ENCODE peak calls at places on chromosomes 3 and 15, in four cellular contexts. Q, N, K and C are unnamed samples.

GRCh38 chr15:82132116-82132515 is 86.3 kb upstream of the MEX3B start:
- DNase-seq in K (no peak), Q (no peak), N (no peak), C (no peak)

GRCh38 chr3:72318504-72319201 is 529.6 kb downstream of the SHQ1 start:
- DNase-seq in K (no peak), N (no peak), Q (no peak), C (no peak)

GRCh38 chr3:150384517-150385212 is 23.4 kb upstream of the TSC22D2 start:
- DNase-seq in N (no peak), Q (no peak), K (no peak), C (peak; percentile 82)

GRCh38 chr3:178785961-178786360 is 249.7 kb downstream of the KCNMB2 start:
- DNase-seq in K (no peak), Q (no peak), N (no peak), C (no peak)

GRCh38 chr3:196322-197153 is at the start of gene CHL1:
- DNase-seq in Q (no peak), N (no peak), K (no peak), C (no peak)

GRCh38 chr3:37723585-37723984 is 138.1 kb upstream of the CTDSPL start:
- DNase-seq in K (no peak), Q (no peak), N (no peak), C (no peak)

GRCh38 chr15:61084944-61085367 is 144.1 kb downstream of the RORA start:
- DNase-seq in K (no peak), Q (no peak), N (no peak), C (peak; percentile 79)

GRCh38 chr3:36765104-36765503 is 751 bp upstream of the DCLK3 start:
- DNase-seq in N (no peak), K (no peak), Q (no peak), C (no peak)

GRCh38 chr15:74307827-74308642 is 59.4 kb downstream of the CYP11A1 start:
- DNase-seq in K (peak; percentile 49), N (peak; percentile 43), Q (peak; percentile 83), C (peak; percentile 71)

GRCh38 chr3:99248130-99248529 is 346.6 kb upstream of the DCBLD2 start:
- DNase-seq in K (no peak), Q (no peak), N (peak; percentile 52), C (no peak)

GRCh38 chr3:169494982-169495381 is 168.5 kb downstream of the MECOM start:
- DNase-seq in N (peak; percentile 71), K (no peak), Q (no peak), C (no peak)

GRCh38 chr3:59766165-59766872 is 716.5 kb upstream of the CFAP20DC start:
- DNase-seq in K (no peak), Q (no peak), N (no peak), C (no peak)

GRCh38 chr3:183252973-183253363 is at the start of gene B3GNT5:
- DNase-seq in K (peak; percentile 60), N (peak; percentile 16), Q (no peak), C (peak; percentile 36)

GRCh38 chr15:69081310-69082004 is 67.0 kb downstream of the NOX5 start:
- DNase-seq in N (peak; percentile 80), Q (no peak), K (no peak), C (no peak)

GRCh38 chr3:22451501-22451900 is 700.5 kb upstream of the ZNF385D start:
- DNase-seq in Q (no peak), K (no peak), N (no peak), C (no peak)

GRCh38 chr15:101480613-101481380 is 8.7 kb downstream of the PCSK6 start:
- DNase-seq in Q (no peak), K (no peak), N (no peak), C (no peak)

GRCh38 chr3:184155644-184156521 is 706 bp downstream of the DVL3 start:
- DNase-seq in K (no peak), N (peak; percentile 55), Q (no peak), C (peak; percentile 41)

GRCh38 chr15:67143646-67144045 is 78.2 kb downstream of the SMAD3 start:
- DNase-seq in Q (no peak), K (no peak), N (no peak), C (no peak)

GRCh38 chr15:94792166-94792565 is 560.8 kb downstream of the MCTP2 start:
- DNase-seq in N (peak; percentile 56), Q (no peak), K (no peak), C (no peak)

DNA sequence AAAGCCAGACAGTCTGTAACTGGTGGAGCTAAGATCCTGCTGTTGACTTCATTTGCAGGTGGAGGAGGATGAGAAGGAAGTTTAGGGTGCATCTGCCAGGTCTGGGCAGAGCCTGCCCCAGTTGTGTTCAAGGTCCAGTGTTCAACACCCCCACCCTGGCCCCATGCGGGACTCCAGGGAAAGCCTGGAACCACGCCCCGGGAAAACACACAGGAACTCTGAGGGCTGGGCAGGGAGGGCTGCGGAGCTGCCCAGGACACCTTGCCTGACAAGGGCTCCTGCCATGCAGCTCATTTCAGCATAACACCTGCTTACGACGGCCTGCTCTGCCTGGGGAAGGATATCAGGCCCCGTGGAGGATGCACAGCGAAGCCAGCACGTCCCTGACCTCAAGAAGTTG is 286.3 kb downstream of the XXYLT1 start:
- DNase-seq in K (no peak), Q (no peak), N (no peak), C (no peak)
- TF ChIP-seq CTCF in K (no peak), Q (no peak), N (no peak), C (no peak)

GRCh38 chr3:32106132-32106928 is at the start of gene GPD1L:
- DNase-seq in Q (peak; percentile 78), N (peak; percentile 97), K (peak; percentile 90), C (peak; percentile 95)

GRCh38 chr3:32110233-32110760 is 3.9 kb downstream of the GPD1L start:
- DNase-seq in Q (no peak), K (no peak), N (no peak), C (no peak)

GRCh38 chr3:32106929-32107362 is 526 bp downstream of the GPD1L start:
- DNase-seq in N (no peak), Q (no peak), K (no peak), C (peak; percentile 55)

GRCh38 chr3:32111560-32111959 is 5.1 kb downstream of the GPD1L start:
- DNase-seq in Q (no peak), N (no peak), K (no peak), C (no peak)

GRCh38 chr3:32109256-32109655 is 2.8 kb downstream of the GPD1L start:
- DNase-seq in N (peak; percentile 28), Q (no peak), K (no peak), C (no peak)
- TF ChIP-seq MAX in N (no peak), Q (no peak), K (no peak), C (no peak)

DNA sequence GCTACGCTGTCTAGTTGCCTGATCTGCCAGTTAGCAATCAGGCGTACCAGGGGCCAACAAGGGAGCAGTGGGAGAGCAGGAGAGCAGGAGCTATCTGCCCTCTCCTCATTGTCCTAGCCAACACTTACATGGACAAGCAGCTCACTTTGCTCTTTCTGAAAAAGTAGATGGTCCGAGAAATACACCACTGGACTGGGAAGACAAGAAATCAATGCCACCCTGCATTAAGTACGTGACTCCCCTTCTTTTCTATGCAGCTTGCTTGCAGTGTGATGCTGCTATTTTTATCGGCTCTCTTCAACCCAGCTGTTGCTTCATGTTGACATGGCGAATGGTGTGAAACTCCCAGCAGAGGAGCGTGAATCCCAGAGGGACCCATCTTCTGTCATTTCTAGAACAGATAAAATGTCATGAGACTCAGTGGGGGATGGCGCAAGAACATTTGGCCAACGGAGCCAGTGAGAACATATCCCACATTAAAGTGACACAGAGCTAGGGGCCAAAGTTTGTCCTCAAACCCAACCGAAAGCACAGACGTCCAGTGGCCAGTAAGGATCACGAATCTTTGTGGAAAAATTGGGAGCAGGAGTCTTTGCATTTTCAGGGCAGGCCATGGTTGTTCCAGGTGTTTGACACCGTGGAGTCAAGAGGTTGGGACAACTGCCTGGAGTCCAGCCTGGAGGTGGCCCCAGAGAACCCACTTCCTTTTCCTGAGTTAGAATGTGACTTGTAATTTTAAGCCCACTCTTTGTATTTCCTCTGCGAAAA is 53.7 kb upstream of the MEF2A start:
- DNase-seq in K (no peak), N (no peak), Q (no peak), C (peak; percentile 99)
- TF ChIP-seq POLR2A in K (no peak), N (no peak), Q (no peak), C (no peak)

GRCh38 chr15:25701716-25702465 is 161.2 kb downstream of the ATP10A start:
- DNase-seq in K (no peak), Q (no peak), N (no peak), C (no peak)
- TF ChIP-seq CTCF in K (no peak), Q (no peak), N (no peak), C (no peak)

DNA sequence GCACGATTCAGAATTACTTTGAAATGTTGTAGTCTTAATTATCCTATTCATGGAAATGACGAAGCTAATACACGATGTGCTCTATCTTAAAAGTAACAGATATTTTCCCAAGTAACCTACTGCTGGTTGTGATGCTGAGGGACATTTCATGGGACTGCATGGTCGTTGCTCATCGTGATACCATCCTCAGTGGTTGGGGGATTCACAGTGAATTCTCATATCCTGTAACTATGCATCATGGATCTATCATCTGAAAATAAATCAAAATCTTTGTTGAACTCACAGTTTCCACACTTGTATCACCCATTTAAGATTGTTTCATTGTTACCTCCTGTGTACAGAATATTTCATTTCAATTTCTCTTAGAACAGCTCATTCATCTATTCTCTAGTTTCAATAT is 84.7 kb downstream of the OPA1 start:
- DNase-seq in K (no peak), N (no peak), Q (no peak), C (no peak)
- TF ChIP-seq MAX in K (no peak), N (no peak), Q (no peak), C (no peak)

GRCh38 chr15:88913017-88913849 is at the start of gene MFGE8:
- DNase-seq in Q (peak; percentile 87), N (peak; percentile 70), K (no peak), C (peak; percentile 71)
- TF ChIP-seq POLR2A in Q (peak; percentile 96), N (peak; percentile 70), K (peak; percentile 16), C (no peak)

GRCh38 chr3:51997935-51998596 is 2.4 kb upstream of the RPL29 start:
- DNase-seq in Q (no peak), N (no peak), K (no peak), C (no peak)

GRCh38 chr3:51992017-51992682 is 3.5 kb downstream of the RPL29 start:
- DNase-seq in K (no peak), Q (no peak), N (no peak), C (peak; percentile 47)

GRCh38 chr3:51995346-51996156 is at the start of gene RPL29:
- DNase-seq in Q (peak; percentile 88), K (peak; percentile 90), N (peak; percentile 96), C (peak; percentile 96)

GRCh38 chr3:51997172-51997571 is 1.5 kb upstream of the RPL29 start:
- DNase-seq in N (no peak), Q (no peak), K (no peak), C (no peak)

GRCh38 chr3:51994530-51994929 is 1.2 kb downstream of the RPL29 start:
- DNase-seq in Q (no peak), N (no peak), K (no peak), C (no peak)
- TF ChIP-seq CTCF in Q (no peak), N (no peak), K (no peak), C (no peak)

GRCh38 chr15:78280289-78281072 is 16.1 kb downstream of the DNAJA4 start:
- DNase-seq in N (no peak), K (no peak), Q (no peak), C (no peak)
- TF ChIP-seq MAX in N (no peak), K (no peak), Q (no peak), C (no peak)

GRCh38 chr15:40498891-40499290 is 28.1 kb downstream of the CHST14 start:
- DNase-seq in K (no peak), N (no peak), Q (no peak), C (no peak)
- TF ChIP-seq POLR2A in K (no peak), N (no peak), Q (no peak), C (no peak)